ENCODE peak calls at places on chromosomes 7 and 10, in five cellular contexts. M is neural crest cell, J is WTC11, H is MM.1S, X is sigmoid colon. V is an unnamed sample.

GRCh38 chr7:96901822-96902412 is 103.4 kb upstream of the DLX6 start:
- DNase-seq in H (no peak), X (no peak), J (no peak), M (no peak), V (no peak)

GRCh38 chr7:46387646-46388045 is 466.6 kb upstream of the IGFBP3 start:
- DNase-seq in M (no peak), H (no peak), J (no peak), X (no peak), V (no peak)

GRCh38 chr7:105027176-105027853 is 13.3 kb downstream of the KMT2E start:
- DNase-seq in J (no peak), H (no peak), X (no peak), M (no peak), V (no peak)

GRCh38 chr7:38607466-38607865 is 23.7 kb downstream of the AMPH start:
- DNase-seq in M (no peak), J (no peak), H (no peak), X (no peak), V (no peak)

GRCh38 chr7:77482015-77482414 is 55.1 kb upstream of the PTPN12 start:
- DNase-seq in M (no peak), H (no peak), J (no peak), X (no peak), V (no peak)

GRCh38 chr10:89540550-89540949 is 5.2 kb upstream of the SLC16A12 start:
- DNase-seq in J (no peak), X (no peak), H (no peak), M (no peak), V (no peak)

GRCh38 chr7:2399848-2400587 is 3.4 kb upstream of the CHST12 start:
- DNase-seq in J (no peak), M (no peak), H (peak), X (peak), V (no peak)

GRCh38 chr10:42380926-42381547 is 257.3 kb downstream of the ZNF33B start:
- DNase-seq in H (no peak), X (no peak), M (no peak), J (no peak), V (no peak)

GRCh38 chr7:53984776-53985175 is 557.4 kb upstream of the VSTM2A start:
- DNase-seq in H (no peak), M (no peak), J (no peak), X (no peak), V (no peak)

GRCh38 chr7:4556868-4557620 is 125.1 kb upstream of the FOXK1 start:
- DNase-seq in J (no peak), H (no peak), X (peak), M (no peak), V (no peak)

GRCh38 chr10:29656451-29656992 is 21.8 kb upstream of the SVIL start:
- DNase-seq in H (no peak), M (no peak), X (no peak), J (no peak), V (no peak)

GRCh38 chr10:131681122-131681521 is 219.7 kb upstream of the PPP2R2D start:
- DNase-seq in H (no peak), X (no peak), M (no peak), J (peak), V (peak)

GRCh38 chr7:88218836-88219605 is 817 bp downstream of the SRI start:
- DNase-seq in M (peak), J (peak), H (peak), X (peak), V (no peak)

GRCh38 chr10:31819393-31819820 is 109.2 kb downstream of the ARHGAP12 start:
- DNase-seq in H (no peak), J (no peak), M (no peak), X (no peak), V (no peak)

GRCh38 chr10:47449102-47449978 is 34.6 kb downstream of the ANXA8 start:
- DNase-seq in H (no peak), J (no peak), M (no peak), X (no peak), V (peak)

GRCh38 chr7:127976056-127976455 is 55.2 kb downstream of the LRRC4 start:
- DNase-seq in M (peak), J (no peak), X (no peak), H (no peak), V (no peak)

GRCh38 chr7:155483868-155484325 is 26.0 kb downstream of the EN2 start:
- DNase-seq in X (no peak), J (no peak), H (no peak), M (no peak), V (no peak)

GRCh38 chr10:126041804-126042231 is 145.5 kb downstream of the FANK1 start:
- DNase-seq in J (peak), H (peak), X (peak), M (peak), V (no peak)

GRCh38 chr7:107014381-107015023 is 30.0 kb upstream of the PRKAR2B start:
- DNase-seq in X (no peak), J (no peak), M (no peak), H (no peak), V (no peak)

GRCh38 chr10:117778241-117778640 is 235.7 kb downstream of the EMX2 start:
- DNase-seq in X (no peak), M (no peak), H (no peak), J (no peak), V (no peak)

GRCh38 chr10:22736134-22736533 is 21.8 kb upstream of the PIP4K2A start:
- DNase-seq in M (no peak), J (no peak), H (no peak), X (no peak), V (no peak)

GRCh38 chr10:34290412-34291082 is 524.5 kb downstream of the PARD3 start:
- DNase-seq in X (peak), H (no peak), J (no peak), M (no peak), V (no peak)

GRCh38 chr7:152574892-152575511 is 100.9 kb downstream of the XRCC2 start:
- DNase-seq in J (no peak), M (no peak), H (no peak), X (no peak), V (peak)

GRCh38 chr10:44985175-44985681 is 6.6 kb upstream of the DEPP1 start:
- DNase-seq in J (no peak), H (no peak), X (peak), M (no peak), V (no peak)

GRCh38 chr7:24945899-24946298 is 34.1 kb downstream of the OSBPL3 start:
- DNase-seq in M (no peak), X (no peak), H (no peak), J (no peak), V (no peak)

GRCh38 chr7:32516551-32517082 is 21.3 kb downstream of the AVL9 start:
- DNase-seq in M (no peak), J (no peak), H (no peak), X (no peak), V (no peak)

GRCh38 chr7:111801277-111801676 is 239.0 kb upstream of the IMMP2L start:
- DNase-seq in X (no peak), J (no peak), M (no peak), H (no peak), V (no peak)

GRCh38 chr7:36279251-36279925 is 110.3 kb upstream of the ANLN start:
- DNase-seq in H (no peak), M (no peak), J (no peak), X (peak), V (no peak)

DNA sequence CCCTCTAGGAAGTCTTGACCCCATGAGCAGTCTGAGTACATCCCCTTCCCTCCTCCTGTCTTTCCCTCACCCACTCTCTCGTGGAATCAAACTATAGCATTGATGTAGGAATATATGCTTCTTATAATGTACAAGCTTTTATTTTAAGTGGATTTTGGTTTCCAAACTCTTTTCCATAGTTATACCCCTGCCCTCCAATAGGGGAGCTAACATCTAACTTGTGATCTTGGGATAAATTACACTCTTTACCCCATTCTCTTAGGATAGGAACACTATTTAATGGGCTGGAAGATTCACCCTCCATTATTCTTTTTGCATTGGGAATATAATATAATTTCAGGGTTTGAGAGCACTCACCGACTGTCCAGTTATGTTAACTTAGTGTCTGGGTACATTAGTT is 465.9 kb downstream of the GATA3 start:
- DNase-seq in M (no peak), H (no peak), J (no peak), X (no peak), V (no peak)
- TF ChIP-seq CTCF in M (peak), H (peak), J (peak), X (no peak), V (peak)

GRCh38 chr7:56079450-56080185 is 13.1 kb downstream of the PHKG1 start:
- DNase-seq in X (peak), H (no peak), M (no peak), J (peak), V (peak)
- TF ChIP-seq CTCF in X (peak), H (no peak), M (no peak), J (no peak), V (peak)

DNA sequence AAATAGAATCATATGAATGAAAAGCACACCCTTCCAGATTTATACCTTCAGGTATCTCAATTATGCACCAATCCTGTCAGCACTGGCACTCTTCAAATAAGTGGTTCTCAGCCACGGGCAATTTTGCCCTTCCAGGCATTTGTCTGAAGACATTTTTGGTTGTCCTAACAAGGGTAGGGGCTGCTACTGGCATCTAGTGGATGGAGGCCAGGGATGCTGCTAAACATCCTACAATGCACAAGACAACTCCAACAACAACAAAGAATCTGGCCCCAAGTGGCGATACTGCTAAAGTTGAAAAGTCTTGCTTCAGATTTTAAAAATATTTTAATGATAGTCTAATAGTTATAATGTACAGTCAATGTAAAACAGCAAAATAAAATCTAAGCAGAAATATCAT is 16.1 kb downstream of the CCDC186 start:
- DNase-seq in X (no peak), H (no peak), J (no peak), M (no peak), V (no peak)
- TF ChIP-seq CTCF in X (no peak), H (no peak), J (no peak), M (peak), V (peak)

DNA sequence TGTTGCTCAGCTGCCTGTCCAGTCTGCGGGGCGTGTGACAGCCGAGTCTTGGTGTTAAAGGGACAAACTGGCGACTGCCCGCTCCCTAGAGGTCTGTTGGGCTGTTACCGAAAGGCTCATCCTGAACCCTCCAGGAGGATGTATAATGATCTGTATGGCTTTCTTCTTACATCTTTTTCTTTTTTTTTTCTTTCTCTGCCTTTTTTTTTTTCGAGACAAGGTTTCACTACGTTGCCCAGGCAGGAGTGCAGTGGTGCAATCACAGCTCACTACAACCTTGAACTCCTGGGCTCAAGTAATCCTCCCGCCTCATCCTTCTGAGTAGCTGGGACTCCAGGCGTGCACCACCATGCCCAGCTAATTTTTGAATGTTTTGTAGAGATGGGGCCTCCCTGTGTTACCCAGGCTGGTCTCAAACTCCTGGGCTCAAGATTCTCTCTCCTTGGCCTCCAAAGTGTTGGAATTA is 857 bp downstream of the INTS15 start:
- DNase-seq in J (no peak), M (no peak), H (peak), X (peak), V (no peak)
- TF ChIP-seq CTCF in J (no peak), M (no peak), H (no peak), X (no peak), V (no peak)

DNA sequence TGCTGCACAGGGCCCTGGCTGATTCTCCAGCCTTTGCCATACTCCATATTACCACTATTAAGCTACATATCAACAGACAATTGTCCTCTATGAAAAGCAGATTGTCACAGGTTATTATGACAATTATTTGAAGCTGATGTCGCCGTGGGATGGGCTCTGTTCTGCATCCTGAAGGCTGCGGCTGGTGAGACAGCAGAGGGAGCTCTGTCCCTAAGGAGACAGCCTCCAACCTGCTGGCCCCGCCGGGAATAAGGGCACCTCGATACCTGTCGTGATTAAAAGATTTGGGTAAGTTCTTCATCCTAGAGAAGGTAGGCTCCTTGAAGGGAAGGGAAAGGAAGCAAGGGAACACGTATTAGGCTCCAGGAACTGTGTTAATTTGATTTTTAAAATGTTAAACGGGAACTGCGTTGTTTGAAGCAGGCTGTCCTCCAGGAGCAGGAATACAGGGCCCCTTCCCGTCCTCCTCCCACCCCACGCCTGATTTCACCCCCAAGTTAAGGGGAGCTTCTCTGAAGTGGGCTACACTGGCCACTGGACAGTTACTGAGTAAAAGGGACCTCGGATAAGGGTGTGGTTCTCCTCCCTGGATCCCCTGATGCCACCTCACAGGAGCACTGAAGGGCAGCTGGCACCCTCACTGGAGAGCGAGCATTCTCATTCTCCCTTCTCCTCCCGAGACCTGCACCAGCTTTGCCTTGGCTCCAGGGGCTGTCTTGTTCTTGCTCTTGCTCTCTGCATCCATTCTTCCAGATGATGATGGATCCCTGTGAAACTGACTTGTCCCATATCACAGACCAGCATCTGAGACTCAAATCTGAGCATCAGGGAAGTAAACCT is 11.8 kb upstream of the TIAL1 start:
- DNase-seq in J (peak), M (peak), X (peak), H (no peak), V (no peak)
- TF ChIP-seq CTCF in J (no peak), M (peak), X (peak), H (peak), V (peak)

GRCh38 chr10:133307776-133308430 is 769 bp downstream of the TUBGCP2 start:
- DNase-seq in M (peak), X (no peak), H (peak), J (peak), V (peak)

GRCh38 chr10:133309111-133309719 is 501 bp downstream of the ZNF511 start:
- DNase-seq in H (peak), J (peak), M (peak), X (peak), V (peak)

GRCh38 chr10:133306941-133307379 is 1.7 kb downstream of the TUBGCP2 start:
- DNase-seq in M (no peak), J (no peak), X (no peak), H (no peak), V (peak)

GRCh38 chr10:133309720-133310398 is 1.1 kb downstream of the ZNF511 start:
- DNase-seq in H (no peak), M (no peak), X (no peak), J (no peak), V (peak)

DNA sequence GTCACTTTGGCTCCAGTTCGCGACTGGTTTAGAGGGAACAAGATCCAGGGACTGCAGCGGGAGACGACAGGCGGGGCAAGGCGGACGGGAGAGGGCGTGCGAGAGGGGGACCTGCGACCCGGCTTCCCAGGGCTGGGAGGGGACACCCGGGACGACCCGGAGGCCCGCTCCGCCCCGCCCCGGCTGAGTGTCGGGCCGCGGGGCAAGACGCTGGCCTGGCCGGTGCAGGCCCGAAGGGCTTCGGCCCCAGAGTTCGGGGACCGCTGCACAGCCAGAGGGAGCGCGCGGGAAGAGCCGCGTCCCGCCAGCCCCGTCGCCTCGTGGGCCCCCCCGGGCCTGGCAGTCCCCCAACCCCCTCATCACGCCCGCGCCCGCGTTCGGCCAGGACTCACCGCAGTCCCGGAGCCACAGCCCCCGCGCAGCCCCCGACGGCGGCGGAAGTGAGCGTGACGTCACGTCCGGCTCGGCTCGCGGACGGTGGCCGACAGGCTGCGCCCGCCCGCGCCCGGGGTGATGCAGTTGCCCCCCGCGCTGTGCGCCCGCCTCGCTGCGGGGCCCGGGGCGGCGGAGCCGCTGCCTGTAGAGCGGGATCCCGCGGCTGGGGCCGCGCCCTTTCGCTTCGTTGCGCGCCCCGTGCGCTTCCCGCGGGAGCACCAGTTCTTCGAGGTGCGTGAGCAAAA is at the start of the genes TUBGCP2 and ZNF511:
- DNase-seq in X (peak), J (peak), H (peak), M (peak), V (peak)
- TF ChIP-seq CTCF in X (peak), J (no peak), H (no peak), M (peak), V (peak)

V was measured in chondrocyte.